ENCODE peak calls at places on chromosomes 7 and 10, in seven cellular contexts. T, K, W, V, P, J and O are unnamed samples.

GRCh38 chr7:42573904-42574692 is 337.1 kb upstream of the GLI3 start:
- DNase-seq in T (no peak), K (no peak), W (no peak), V (peak), P (no peak), J (no peak), O (no peak)

GRCh38 chr7:27905951-27906350 is 166.0 kb downstream of the TAX1BP1 start:
- DNase-seq in T (no peak), K (no peak), W (no peak), V (no peak), P (no peak), J (no peak), O (no peak)

GRCh38 chr7:139265673-139266072 is 34.6 kb downstream of the UBN2 start:
- DNase-seq in T (no peak), K (no peak), W (no peak), V (no peak), P (no peak), J (no peak), O (no peak)

GRCh38 chr10:5959116-5959515 is 18.2 kb downstream of the IL15RA start:
- DNase-seq in T (no peak), K (no peak), W (no peak), V (no peak), P (no peak), J (no peak), O (no peak)

GRCh38 chr10:52679117-52679516 is 93.5 kb downstream of the MBL2 start:
- DNase-seq in T (no peak), K (no peak), W (no peak), V (no peak), P (no peak), J (no peak), O (no peak)

GRCh38 chr7:41640487-41640886 is 62.4 kb downstream of the INHBA start:
- DNase-seq in T (no peak), K (no peak), W (no peak), V (peak), P (no peak), J (no peak), O (no peak)

GRCh38 chr7:5630670-5631069 is 150.8 kb downstream of the RNF216 start:
- DNase-seq in T (no peak), K (no peak), W (no peak), V (peak), P (no peak), J (no peak), O (no peak)

GRCh38 chr10:23514321-23514720 is 75.4 kb downstream of the OTUD1 start:
- DNase-seq in T (no peak), K (peak), W (no peak), V (peak), P (no peak), J (no peak), O (no peak)

GRCh38 chr7:94366827-94367226 is 27.9 kb upstream of the COL1A2 start:
- DNase-seq in T (no peak), K (no peak), W (no peak), V (peak), P (no peak), J (no peak), O (no peak)

GRCh38 chr10:4316166-4316810 is 509.7 kb upstream of the AKR1E2 start:
- DNase-seq in T (no peak), K (peak), W (no peak), V (peak), P (no peak), J (no peak), O (no peak)

GRCh38 chr10:48444861-48445841 is 138.7 kb downstream of the MAPK8 start:
- DNase-seq in T (no peak), K (peak), W (no peak), V (peak), P (no peak), J (no peak), O (no peak)

GRCh38 chr7:89029864-89030263 is 234.3 kb upstream of the TEX47 start:
- DNase-seq in T (no peak), K (no peak), W (no peak), V (peak), P (no peak), J (no peak), O (no peak)

GRCh38 chr10:17836917-17837316 is 27.8 kb downstream of the MRC1 start:
- DNase-seq in T (peak), K (peak), W (peak), V (peak), P (no peak), J (no peak), O (no peak)

GRCh38 chr10:47362199-47362598 is 14.0 kb downstream of the RBP3 start:
- DNase-seq in T (no peak), K (no peak), W (no peak), V (no peak), P (no peak), J (no peak), O (no peak)

GRCh38 chr10:125011171-125011925 is 69.4 kb downstream of the ZRANB1 start:
- DNase-seq in T (no peak), K (no peak), W (no peak), V (no peak), P (no peak), J (no peak), O (no peak)

GRCh38 chr7:106216517-106217088 is 68.2 kb downstream of the NAMPT start:
- DNase-seq in T (no peak), K (peak), W (peak), V (peak), P (no peak), J (no peak), O (no peak)

GRCh38 chr7:117270371-117270770 is 52.5 kb downstream of the WNT2 start:
- DNase-seq in T (no peak), K (peak), W (no peak), V (peak), P (no peak), J (no peak), O (no peak)

GRCh38 chr7:84624527-84624926 is 429.9 kb upstream of the SEMA3A start:
- DNase-seq in T (no peak), K (no peak), W (no peak), V (no peak), P (no peak), J (no peak), O (no peak)

GRCh38 chr7:130254555-130254954 is 12.1 kb upstream of the CPA2 start:
- DNase-seq in T (no peak), K (no peak), W (no peak), V (no peak), P (no peak), J (no peak), O (no peak)

GRCh38 chr7:154735766-154736165 is 267.2 kb downstream of the PAXIP1 start:
- DNase-seq in T (no peak), K (no peak), W (no peak), V (no peak), P (no peak), J (no peak), O (no peak)

GRCh38 chr7:101058355-101058754 is 26.9 kb upstream of the TRIM56 start:
- DNase-seq in T (no peak), K (peak), W (peak), V (peak), P (peak), J (peak), O (peak)

GRCh38 chr7:126394406-126394805 is 858.3 kb downstream of the GRM8 start:
- DNase-seq in T (no peak), K (no peak), W (no peak), V (no peak), P (no peak), J (no peak), O (no peak)

GRCh38 chr10:72092987-72093386 is 4.6 kb upstream of the SPOCK2 start:
- DNase-seq in T (no peak), K (no peak), W (no peak), V (no peak), P (no peak), J (no peak), O (no peak)

GRCh38 chr7:36943591-36944430 is 219.5 kb upstream of the AOAH start:
- DNase-seq in T (no peak), K (no peak), W (no peak), V (peak), P (no peak), J (no peak), O (no peak)

GRCh38 chr10:48468866-48469511 is 135.9 kb downstream of the ARHGAP22 start:
- DNase-seq in T (no peak), K (no peak), W (peak), V (no peak), P (no peak), J (no peak), O (peak)

GRCh38 chr7:100894860-100895700 is 608 bp downstream of the ACHE start:
- DNase-seq in T (no peak), K (peak), W (peak), V (no peak), P (peak), J (no peak), O (peak)

GRCh38 chr10:130242483-130242882 is 106.3 kb downstream of the GLRX3 start:
- DNase-seq in T (no peak), K (no peak), W (no peak), V (no peak), P (no peak), J (no peak), O (no peak)

GRCh38 chr7:40186586-40186985 is 51.8 kb downstream of the SUGCT start:
- DNase-seq in T (no peak), K (no peak), W (no peak), V (no peak), P (no peak), J (no peak), O (no peak)

GRCh38 chr10:23438547-23439451 is at the start of gene OTUD1:
- DNase-seq in T (no peak), K (peak), W (peak), V (peak), P (peak), J (peak), O (peak)

GRCh38 chr10:26556756-26557640 is 118.9 kb downstream of the APBB1IP start:
- DNase-seq in T (peak), K (peak), W (no peak), V (peak), P (no peak), J (no peak), O (no peak)

GRCh38 chr7:150311146-150311545 is 12.0 kb upstream of the LRRC61 start:
- DNase-seq in T (no peak), K (no peak), W (no peak), V (no peak), P (no peak), J (no peak), O (no peak)

GRCh38 chr10:117553171-117553814 is 10.7 kb downstream of the EMX2 start:
- DNase-seq in T (no peak), K (no peak), W (no peak), V (no peak), P (no peak), J (no peak), O (no peak)

GRCh38 chr7:135322571-135323340 is 89.1 kb downstream of the STRA8 start:
- DNase-seq in T (no peak), K (no peak), W (no peak), V (no peak), P (no peak), J (no peak), O (no peak)

GRCh38 chr10:78541528-78542470 is 508.1 kb downstream of the RPS24 start:
- DNase-seq in T (no peak), K (no peak), W (peak), V (peak), P (no peak), J (no peak), O (no peak)

GRCh38 chr7:95595825-95596182 is 512 bp downstream of the PDK4 start:
- DNase-seq in T (no peak), K (no peak), W (peak), V (no peak), P (no peak), J (no peak), O (no peak)